ENCODE peak calls at places on chromosome 1, in five cellular contexts. One of them, this sample, is unnamed.

GRCh38 chr1:163174524-163175437 is 27.9 kb downstream of the RGS5 start:
- DNase-seq in astrocyte of the hippocampus: peak
- DNase-seq in activated CD4-positive, alpha-beta T cell treated with anti-CD3 and anti-CD28 coated beads, Interleukin-2, amount 50 U/mL, for 4 hours: no peak
- DNase-seq in stimulated activated CD4-positive, alpha-beta T cell treated with anti-CD3 and anti-CD28 coated beads, TNF-alpha, amount 100 ng/mL, for 1 hour: no peak
- DNase-seq in GDM1: no peak
- DNase-seq in this sample: no peak

GRCh38 chr1:229197225-229197677 is 73.7 kb upstream of the RAB4A start:
- DNase-seq in activated CD4-positive, alpha-beta T cell treated with anti-CD3 and anti-CD28 coated beads, Interleukin-2, amount 50 U/mL, for 4 hours: no peak
- DNase-seq in GDM1: no peak
- DNase-seq in stimulated activated CD4-positive, alpha-beta T cell treated with anti-CD3 and anti-CD28 coated beads, TNF-alpha, amount 100 ng/mL, for 1 hour: no peak
- DNase-seq in astrocyte of the hippocampus: no peak
- DNase-seq in this sample: no peak

GRCh38 chr1:79815115-79815514 is 808.6 kb upstream of the ADGRL4 start:
- DNase-seq in astrocyte of the hippocampus: no peak
- DNase-seq in activated CD4-positive, alpha-beta T cell treated with anti-CD3 and anti-CD28 coated beads, Interleukin-2, amount 50 U/mL, for 4 hours: no peak
- DNase-seq in GDM1: no peak
- DNase-seq in stimulated activated CD4-positive, alpha-beta T cell treated with anti-CD3 and anti-CD28 coated beads, TNF-alpha, amount 100 ng/mL, for 1 hour: no peak
- DNase-seq in this sample: no peak

GRCh38 chr1:155081472-155082300 is 3.0 kb downstream of the EFNA3 start:
- DNase-seq in stimulated activated CD4-positive, alpha-beta T cell treated with anti-CD3 and anti-CD28 coated beads, TNF-alpha, amount 100 ng/mL, for 1 hour: no peak
- DNase-seq in activated CD4-positive, alpha-beta T cell treated with anti-CD3 and anti-CD28 coated beads, Interleukin-2, amount 50 U/mL, for 4 hours: no peak
- DNase-seq in GDM1: no peak
- DNase-seq in astrocyte of the hippocampus: no peak
- DNase-seq in this sample: no peak

GRCh38 chr1:58763214-58763613 is 20.6 kb downstream of the JUN start:
- DNase-seq in GDM1: no peak
- DNase-seq in stimulated activated CD4-positive, alpha-beta T cell treated with anti-CD3 and anti-CD28 coated beads, TNF-alpha, amount 100 ng/mL, for 1 hour: no peak
- DNase-seq in astrocyte of the hippocampus: peak
- DNase-seq in activated CD4-positive, alpha-beta T cell treated with anti-CD3 and anti-CD28 coated beads, Interleukin-2, amount 50 U/mL, for 4 hours: no peak
- DNase-seq in this sample: no peak

GRCh38 chr1:36298640-36299039 is 7.5 kb upstream of the SH3D21 start:
- DNase-seq in astrocyte of the hippocampus: no peak
- DNase-seq in activated CD4-positive, alpha-beta T cell treated with anti-CD3 and anti-CD28 coated beads, Interleukin-2, amount 50 U/mL, for 4 hours: no peak
- DNase-seq in stimulated activated CD4-positive, alpha-beta T cell treated with anti-CD3 and anti-CD28 coated beads, TNF-alpha, amount 100 ng/mL, for 1 hour: no peak
- DNase-seq in GDM1: no peak
- DNase-seq in this sample: no peak

GRCh38 chr1:159879977-159880376 is 17.5 kb upstream of the VSIG8 start:
- DNase-seq in activated CD4-positive, alpha-beta T cell treated with anti-CD3 and anti-CD28 coated beads, Interleukin-2, amount 50 U/mL, for 4 hours: no peak
- DNase-seq in GDM1: no peak
- DNase-seq in stimulated activated CD4-positive, alpha-beta T cell treated with anti-CD3 and anti-CD28 coated beads, TNF-alpha, amount 100 ng/mL, for 1 hour: no peak
- DNase-seq in astrocyte of the hippocampus: no peak
- DNase-seq in this sample: no peak

GRCh38 chr1:212290608-212291007 is 5.4 kb downstream of the PPP2R5A start:
- DNase-seq in astrocyte of the hippocampus: no peak
- DNase-seq in stimulated activated CD4-positive, alpha-beta T cell treated with anti-CD3 and anti-CD28 coated beads, TNF-alpha, amount 100 ng/mL, for 1 hour: no peak
- DNase-seq in activated CD4-positive, alpha-beta T cell treated with anti-CD3 and anti-CD28 coated beads, Interleukin-2, amount 50 U/mL, for 4 hours: no peak
- DNase-seq in GDM1: no peak
- DNase-seq in this sample: no peak

GRCh38 chr1:246947255-246947654 is 15.5 kb upstream of the AHCTF1 start:
- DNase-seq in stimulated activated CD4-positive, alpha-beta T cell treated with anti-CD3 and anti-CD28 coated beads, TNF-alpha, amount 100 ng/mL, for 1 hour: no peak
- DNase-seq in GDM1: no peak
- DNase-seq in activated CD4-positive, alpha-beta T cell treated with anti-CD3 and anti-CD28 coated beads, Interleukin-2, amount 50 U/mL, for 4 hours: no peak
- DNase-seq in astrocyte of the hippocampus: peak
- DNase-seq in this sample: no peak

GRCh38 chr1:56590520-56591011 is 11.2 kb upstream of the PLPP3 start:
- DNase-seq in GDM1: no peak
- DNase-seq in stimulated activated CD4-positive, alpha-beta T cell treated with anti-CD3 and anti-CD28 coated beads, TNF-alpha, amount 100 ng/mL, for 1 hour: no peak
- DNase-seq in astrocyte of the hippocampus: no peak
- DNase-seq in activated CD4-positive, alpha-beta T cell treated with anti-CD3 and anti-CD28 coated beads, Interleukin-2, amount 50 U/mL, for 4 hours: no peak
- DNase-seq in this sample: no peak

GRCh38 chr1:229302740-229303139 is 31.8 kb downstream of the RAB4A start:
- DNase-seq in stimulated activated CD4-positive, alpha-beta T cell treated with anti-CD3 and anti-CD28 coated beads, TNF-alpha, amount 100 ng/mL, for 1 hour: no peak
- DNase-seq in astrocyte of the hippocampus: no peak
- DNase-seq in GDM1: no peak
- DNase-seq in activated CD4-positive, alpha-beta T cell treated with anti-CD3 and anti-CD28 coated beads, Interleukin-2, amount 50 U/mL, for 4 hours: no peak
- DNase-seq in this sample: no peak

GRCh38 chr1:225426395-225427248 is 1.2 kb downstream of the LBR start:
- DNase-seq in astrocyte of the hippocampus: peak
- DNase-seq in activated CD4-positive, alpha-beta T cell treated with anti-CD3 and anti-CD28 coated beads, Interleukin-2, amount 50 U/mL, for 4 hours: no peak
- DNase-seq in stimulated activated CD4-positive, alpha-beta T cell treated with anti-CD3 and anti-CD28 coated beads, TNF-alpha, amount 100 ng/mL, for 1 hour: no peak
- DNase-seq in GDM1: no peak
- DNase-seq in this sample: peak

GRCh38 chr1:27007909-27008582 is 4.6 kb downstream of the TENT5B start:
- DNase-seq in astrocyte of the hippocampus: peak
- DNase-seq in GDM1: no peak
- DNase-seq in activated CD4-positive, alpha-beta T cell treated with anti-CD3 and anti-CD28 coated beads, Interleukin-2, amount 50 U/mL, for 4 hours: no peak
- DNase-seq in stimulated activated CD4-positive, alpha-beta T cell treated with anti-CD3 and anti-CD28 coated beads, TNF-alpha, amount 100 ng/mL, for 1 hour: no peak
- DNase-seq in this sample: no peak

GRCh38 chr1:183273300-183273699 is 87.2 kb downstream of the LAMC2 start:
- DNase-seq in astrocyte of the hippocampus: no peak
- DNase-seq in activated CD4-positive, alpha-beta T cell treated with anti-CD3 and anti-CD28 coated beads, Interleukin-2, amount 50 U/mL, for 4 hours: no peak
- DNase-seq in GDM1: no peak
- DNase-seq in stimulated activated CD4-positive, alpha-beta T cell treated with anti-CD3 and anti-CD28 coated beads, TNF-alpha, amount 100 ng/mL, for 1 hour: no peak
- DNase-seq in this sample: no peak

GRCh38 chr1:26168410-26169167 is at the start of gene C1orf232:
- DNase-seq in astrocyte of the hippocampus: no peak
- DNase-seq in GDM1: no peak
- DNase-seq in stimulated activated CD4-positive, alpha-beta T cell treated with anti-CD3 and anti-CD28 coated beads, TNF-alpha, amount 100 ng/mL, for 1 hour: no peak
- DNase-seq in activated CD4-positive, alpha-beta T cell treated with anti-CD3 and anti-CD28 coated beads, Interleukin-2, amount 50 U/mL, for 4 hours: no peak
- DNase-seq in this sample: no peak